ENCODE peak calls at places on chromosomes 13 and 19, in five cellular contexts. F is stomach, H is tibial nerve, J is IMR-90, V is testis. U is an unnamed sample.
A peak's percentile ranks its signal among the peaks of the same experiment; 100 is the strongest.

GRCh38 chr19:50794074-50794777 is 4.0 kb downstream of the ACP4 start:
- DNase-seq in F (no peak), H (no peak), J (no peak), V (no peak), U (peak; percentile 39)

GRCh38 chr19:5585461-5586299 is 17.9 kb upstream of the TINCR start:
- DNase-seq in F (no peak), H (no peak), J (no peak), V (peak; percentile 46), U (peak; percentile 91)

GRCh38 chr13:28981530-28981929 is 161.4 kb downstream of the MTUS2 start:
- DNase-seq in F (no peak), H (no peak), J (no peak), V (no peak), U (no peak)

GRCh38 chr19:53057904-53058579 is 13.5 kb downstream of the ERVV-2 start:
- DNase-seq in F (no peak), H (no peak), J (no peak), V (peak; percentile 63), U (peak; percentile 75)

GRCh38 chr13:27334774-27335490 is 64.3 kb downstream of the RASL11A start:
- DNase-seq in F (no peak), H (no peak), J (peak; percentile 90), V (no peak), U (no peak)

GRCh38 chr19:38616265-38616664 is 1.5 kb downstream of the MAP4K1 start:
- DNase-seq in F (no peak), H (no peak), J (no peak), V (no peak), U (no peak)

GRCh38 chr13:32889986-32890565 is 126.1 kb upstream of the KL start:
- DNase-seq in F (no peak), H (no peak), J (no peak), V (no peak), U (no peak)

GRCh38 chr13:40069173-40070044 is 413.9 kb downstream of the COG6 start:
- DNase-seq in F (peak; percentile 80), H (peak; percentile 87), J (peak; percentile 46), V (peak; percentile 87), U (peak; percentile 75)

GRCh38 chr19:58196911-58197616 is 14.2 kb downstream of the ZNF274 start:
- DNase-seq in F (no peak), H (no peak), J (peak; percentile 13), V (no peak), U (no peak)

GRCh38 chr13:111365149-111366005 is 44.9 kb downstream of the TEX29 start:
- DNase-seq in F (no peak), H (no peak), J (no peak), V (no peak), U (no peak)

GRCh38 chr13:105773887-105774538 is 761.4 kb downstream of the EFNB2 start:
- DNase-seq in F (no peak), H (no peak), J (peak; percentile 57), V (no peak), U (no peak)

GRCh38 chr19:677201-677600 is 1.0 kb downstream of the FSTL3 start:
- DNase-seq in F (peak; percentile 43), H (peak; percentile 67), J (peak; percentile 79), V (peak; percentile 58), U (peak; percentile 70)

GRCh38 chr13:42807866-42808265 is 26.5 kb downstream of the FAM216B start:
- DNase-seq in F (no peak), H (no peak), J (peak; percentile 76), V (no peak), U (no peak)

GRCh38 chr19:15251749-15252397 is 19.6 kb upstream of the EPHX3 start:
- DNase-seq in F (peak; percentile 33), H (peak; percentile 69), J (peak; percentile 96), V (peak; percentile 83), U (peak; percentile 30)

GRCh38 chr13:108560092-108560491 is 69.3 kb upstream of the MYO16 start:
- DNase-seq in F (no peak), H (no peak), J (no peak), V (no peak), U (no peak)

GRCh38 chr19:47512183-47512947 is 2.5 kb downstream of the NAPA start:
- DNase-seq in F (peak; percentile 83), H (peak; percentile 63), J (peak; percentile 52), V (peak; percentile 57), U (peak; percentile 45)

GRCh38 chr19:28292822-28293500 is 920.0 kb downstream of the UQCRFS1 start:
- DNase-seq in F (no peak), H (no peak), J (no peak), V (no peak), U (no peak)

GRCh38 chr13:35957174-35957867 is 173.9 kb downstream of the DCLK1 start:
- DNase-seq in F (no peak), H (peak; percentile 44), J (peak; percentile 50), V (no peak), U (no peak)

DNA sequence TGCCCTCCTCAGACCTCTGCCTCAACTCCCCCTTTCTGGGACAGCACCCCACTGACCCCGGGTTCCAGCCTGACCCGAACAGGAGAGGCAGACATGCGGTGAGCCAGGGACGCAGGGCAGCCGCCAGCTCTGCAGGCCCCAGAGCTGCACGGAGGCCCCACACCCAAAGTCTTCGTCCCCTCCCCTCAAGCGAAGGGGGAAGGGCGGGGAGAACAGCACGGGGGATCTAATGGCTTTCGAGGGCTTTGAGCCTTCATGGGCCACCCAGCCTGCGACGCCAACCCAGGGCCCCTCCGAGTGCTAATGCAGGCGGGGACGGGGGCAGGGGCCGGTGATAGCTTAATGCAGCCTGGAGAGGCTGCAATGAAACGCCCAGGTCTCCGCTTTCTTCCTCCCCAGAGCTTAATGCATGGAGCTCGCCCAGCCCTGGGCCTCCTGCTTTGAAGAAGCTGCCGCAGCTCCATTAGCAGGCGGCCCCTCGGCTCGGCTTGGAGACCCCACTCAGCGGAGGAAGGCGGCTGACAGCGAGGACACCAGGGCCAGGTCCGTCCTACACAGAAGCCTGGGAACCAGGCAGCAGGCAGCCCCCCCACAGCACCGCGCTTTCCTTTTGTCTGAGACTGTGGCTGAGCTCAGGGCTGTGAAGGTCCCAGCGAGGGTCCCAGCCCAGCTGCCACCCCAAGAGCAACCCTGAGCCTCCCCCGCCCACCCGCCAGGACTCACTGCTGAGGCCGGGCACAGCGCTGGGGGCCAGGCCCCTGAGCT is 7.3 kb upstream of the ATP8B3 start:
- DNase-seq in F (no peak), H (no peak), J (no peak), V (no peak), U (no peak)
- TF ChIP-seq POLR2A in F (no peak), H (no peak), J (no peak), V (no peak), U (no peak)

DNA sequence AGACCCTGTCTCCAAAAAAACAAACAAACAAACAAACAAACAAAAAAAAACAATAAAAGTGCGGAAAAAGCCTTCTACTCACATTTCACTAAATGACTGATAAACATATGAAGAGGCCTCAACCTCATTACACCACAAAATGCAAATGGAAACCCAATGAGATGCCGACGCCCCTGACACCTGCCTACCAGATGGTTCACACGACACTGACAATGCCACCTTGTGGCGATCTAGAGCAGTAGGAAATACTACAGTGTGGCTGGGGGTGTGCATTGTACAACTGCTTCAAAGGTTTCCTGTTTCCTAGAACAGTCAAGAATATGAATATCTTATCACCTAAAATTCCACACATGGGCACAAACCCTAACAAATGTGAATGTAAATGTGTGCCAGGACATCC is 14.0 kb downstream of the SCGB2B2 start:
- DNase-seq in F (no peak), H (no peak), J (no peak), V (no peak), U (no peak)
- TF ChIP-seq CTCF in F (peak; percentile 17), H (no peak), J (no peak), V (no peak), U (no peak)

DNA sequence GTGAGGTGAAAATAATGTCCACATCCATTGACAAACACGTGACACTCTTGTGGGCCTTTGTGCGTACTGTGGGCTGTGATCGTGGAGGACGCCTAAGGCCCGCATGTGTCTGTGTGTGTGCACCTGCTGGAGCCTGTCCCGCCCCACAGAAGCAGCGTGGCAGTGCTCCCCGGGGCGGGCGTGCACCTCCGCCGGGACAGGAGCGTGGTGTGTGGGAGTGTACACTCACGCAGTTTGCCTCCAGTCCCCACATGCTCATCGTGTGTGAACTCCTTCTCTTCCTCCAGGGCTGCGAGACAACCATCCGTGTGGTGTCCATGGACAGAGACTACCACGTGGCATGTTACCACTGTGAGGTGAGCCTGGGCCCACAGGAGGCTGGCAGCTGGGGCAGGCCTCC is 13.9 kb downstream of the WTIP start:
- DNase-seq in F (no peak), H (no peak), J (no peak), V (no peak), U (no peak)
- H3K4me1 ChIP-seq in F (no peaks in the 10 kb centered on the region), H (no peaks in the 10 kb centered on the region), J (no peaks in the 10 kb centered on the region), V (peaks cover 4% of the 10 kb centered on the region), U (no peaks in the 10 kb centered on the region)

DNA sequence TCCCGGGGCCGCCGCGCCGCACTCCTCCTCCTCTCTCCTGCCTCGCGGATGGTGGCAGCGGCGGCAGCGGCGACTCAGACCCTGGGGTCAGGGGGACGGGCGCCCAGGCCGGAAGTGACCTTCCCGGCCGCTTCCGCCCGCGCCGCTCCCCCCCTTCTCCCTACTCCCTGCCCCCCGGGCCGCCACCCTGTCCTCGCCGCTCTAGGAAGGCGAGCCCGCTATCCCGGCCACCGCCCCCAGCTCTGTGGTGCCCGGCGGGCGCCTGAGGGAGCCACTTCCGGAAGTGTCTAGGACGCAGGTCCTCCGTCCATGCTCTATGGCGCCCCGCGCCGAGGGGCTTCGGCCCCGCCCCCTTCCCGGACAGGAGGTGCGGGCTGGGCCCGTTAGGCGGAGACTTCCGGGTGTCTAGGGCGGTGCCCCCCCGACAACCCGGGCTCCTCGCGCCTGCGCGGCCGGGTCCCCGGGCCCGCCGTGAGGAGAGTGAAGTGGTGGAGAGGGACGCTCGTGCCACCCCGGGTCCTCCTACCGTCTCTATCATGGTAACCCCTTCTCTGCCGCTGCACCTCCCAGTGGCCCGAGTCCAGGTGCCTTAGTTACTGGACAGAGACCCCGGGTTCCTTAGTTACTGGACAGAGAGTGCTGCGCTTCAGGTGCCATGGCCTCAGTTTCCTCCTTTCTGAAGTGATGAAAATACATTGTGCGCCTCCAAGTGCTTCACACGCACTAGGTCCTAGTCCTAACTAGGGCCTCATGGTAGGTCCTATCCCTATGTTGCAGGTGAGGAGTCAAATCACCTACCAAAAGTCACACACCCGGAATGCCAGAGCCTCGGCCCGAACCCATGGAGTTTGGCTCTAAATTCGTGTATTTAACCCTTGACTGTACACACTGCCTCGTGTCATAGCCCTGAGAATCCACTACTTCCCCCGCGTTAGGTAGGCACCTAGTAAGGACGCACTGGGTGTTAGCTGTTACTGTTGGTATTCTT is at the start of gene ZNF787:
- DNase-seq in F (peak; percentile 99), H (peak; percentile 93), J (peak; percentile 96), V (peak; percentile 98), U (peak; percentile 99)
- TF ChIP-seq POLR2A in F (no peak), H (peak; percentile 4), J (peak; percentile 65), V (no peak), U (no peak)

DNA sequence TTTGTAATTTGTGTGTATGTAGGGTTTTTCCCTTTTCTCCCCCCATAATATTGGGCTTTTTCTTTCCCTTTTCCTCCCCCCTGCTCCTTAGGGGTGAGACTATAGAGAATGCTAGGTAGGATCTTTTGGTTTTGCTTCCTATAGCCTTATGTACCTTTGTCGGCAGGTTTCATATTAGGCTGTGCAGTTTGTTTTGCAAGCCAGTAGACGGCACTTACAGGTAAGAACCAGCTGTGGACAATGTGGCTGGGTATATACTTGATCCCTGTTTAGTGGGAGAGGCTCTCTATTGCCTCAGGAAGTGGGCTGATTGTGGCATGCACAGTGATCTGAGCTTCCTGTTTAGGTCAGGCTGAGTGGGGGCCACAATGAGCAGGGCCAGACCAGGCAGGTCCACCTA is 359.2 kb upstream of the OBI1 start:
- DNase-seq in F (no peak), H (no peak), J (no peak), V (no peak), U (no peak)
- TF ChIP-seq CTCF in F (no peak), H (no peak), J (no peak), V (no peak), U (no peak)